ENCODE peak calls at places on chromosomes 2 and 18, in eight cellular contexts. V is body of pancreas; N is DMS153; B is AG04450; X is stimulated activated CD8-positive, alpha-beta memory T cell treated with anti-CD3 and anti-CD28 coated beads, Interleukin-2, amount 100 ng/mL, for 1 hour; O is A172; Y is NCI-H446; S is bronchial epithelial cell. K is an unnamed sample.
A peak's percentile ranks its signal among the peaks of the same experiment; 100 is the strongest.

GRCh38 chr18:36309436-36310391 is 12.2 kb downstream of the FHOD3 start:
- DNase-seq in V (no peak), N (no peak), B (peak; percentile 91), X (no peak), O (peak; percentile 99), Y (no peak), S (peak; percentile 99), K (no peak)

GRCh38 chr2:218327451-218327850 is 29.2 kb upstream of the CATIP start:
- DNase-seq in V (no peak), N (no peak), B (no peak), X (no peak), O (no peak), Y (no peak), S (no peak), K (no peak)

GRCh38 chr2:132415256-132416079 is 1.1 kb upstream of the GPR39 start:
- DNase-seq in V (no peak), N (no peak), B (no peak), X (no peak), O (no peak), Y (no peak), S (no peak), K (no peak)

GRCh38 chr18:45670281-45670962 is 53.6 kb upstream of the SLC14A1 start:
- DNase-seq in V (no peak), N (no peak), B (no peak), X (peak; percentile 40), O (no peak), Y (no peak), S (peak; percentile 61), K (peak; percentile 44)

GRCh38 chr2:37201766-37202165 is 5.5 kb downstream of the CEBPZOS start:
- DNase-seq in V (no peak), N (no peak), B (no peak), X (peak; percentile 10), O (no peak), Y (no peak), S (no peak), K (no peak)

GRCh38 chr18:63476666-63477065 is at the start of gene SERPINB5:
- DNase-seq in V (no peak), N (peak; percentile 88), B (no peak), X (no peak), O (no peak), Y (no peak), S (peak; percentile 100), K (no peak)

GRCh38 chr2:111970453-111970852 is 72.0 kb downstream of the MERTK start:
- DNase-seq in V (no peak), N (no peak), B (no peak), X (no peak), O (no peak), Y (no peak), S (no peak), K (no peak)

GRCh38 chr18:32326450-32327309 is 136.8 kb downstream of the MEP1B start:
- DNase-seq in V (no peak), N (no peak), B (no peak), X (no peak), O (no peak), Y (no peak), S (no peak), K (no peak)

GRCh38 chr18:54530285-54530684 is 60.8 kb upstream of the DYNAP start:
- DNase-seq in V (no peak), N (no peak), B (no peak), X (no peak), O (no peak), Y (no peak), S (no peak), K (no peak)

GRCh38 chr2:237629739-237630138 is 2.4 kb downstream of the LRRFIP1 start:
- DNase-seq in V (no peak), N (no peak), B (no peak), X (no peak), O (peak; percentile 67), Y (no peak), S (peak; percentile 37), K (no peak)

GRCh38 chr2:71846072-71846471 is 301.6 kb downstream of the CYP26B1 start:
- DNase-seq in V (no peak), N (no peak), B (no peak), X (no peak), O (no peak), Y (no peak), S (no peak), K (no peak)

K was measured in GM13976.